ENCODE peak calls at places on chromosome 7, in six cellular contexts. I is neuronal stem cell, K is mesenchymal stem cell, C is IMR-90, W is H9, E is H1. X is an unnamed sample.

GRCh38 chr7:32941996-32942782 is 15.1 kb upstream of the FKBP9 start:
- DNase-seq in I (peak; percentile 36), K (peak; percentile 63), C (peak; percentile 32), W (peak; percentile 45), E (no peak), X (peak; percentile 55)

GRCh38 chr7:142355328-142355727 is 97.5 kb upstream of the PRSS58 start:
- DNase-seq in I (no peak), K (no peak), C (peak; percentile 73), W (no peak), E (no peak), X (no peak)

GRCh38 chr7:130222-130572 is 62.2 kb upstream of the FAM20C start:
- DNase-seq in I (no peak), K (no peak), C (no peak), W (no peak), E (no peak), X (no peak)

GRCh38 chr7:138712652-138713051 is 11.5 kb upstream of the SVOPL start:
- DNase-seq in I (no peak), K (no peak), C (no peak), W (no peak), E (no peak), X (no peak)

GRCh38 chr7:149414745-149415390 is 46.0 kb downstream of the ZNF777 start:
- DNase-seq in I (peak; percentile 73), K (peak; percentile 80), C (peak; percentile 82), W (peak; percentile 93), E (peak; percentile 94), X (peak; percentile 100)

GRCh38 chr7:45347804-45348203 is 190.2 kb downstream of the RAMP3 start:
- DNase-seq in I (no peak), K (no peak), C (peak; percentile 10), W (no peak), E (peak; percentile 17), X (peak; percentile 95)

GRCh38 chr7:155739538-155740140 is 72.6 kb downstream of the SHH start:
- DNase-seq in I (no peak), K (no peak), C (no peak), W (no peak), E (no peak), X (no peak)

GRCh38 chr7:156473476-156474240 is 166.9 kb upstream of the RNF32 start:
- DNase-seq in I (peak; percentile 12), K (peak; percentile 35), C (peak; percentile 19), W (peak; percentile 49), E (no peak), X (peak; percentile 44)

GRCh38 chr7:44750921-44751571 is 2.4 kb downstream of the ZMIZ2 start:
- DNase-seq in I (no peak), K (peak; percentile 81), C (peak; percentile 52), W (no peak), E (no peak), X (no peak)

GRCh38 chr7:73345538-73345937 is 17.6 kb downstream of the FKBP6 start:
- DNase-seq in I (no peak), K (no peak), C (no peak), W (no peak), E (no peak), X (no peak)

GRCh38 chr7:79241288-79242055 is 212.0 kb downstream of the MAGI2 start:
- DNase-seq in I (no peak), K (peak; percentile 57), C (peak; percentile 82), W (no peak), E (no peak), X (no peak)

GRCh38 chr7:123881300-123881699 is 36.3 kb downstream of the HYAL4 start:
- DNase-seq in I (no peak), K (no peak), C (no peak), W (no peak), E (no peak), X (no peak)

GRCh38 chr7:93055543-93056107 is 62.2 kb downstream of the SAMD9 start:
- DNase-seq in I (no peak), K (peak; percentile 58), C (peak; percentile 62), W (no peak), E (no peak), X (peak; percentile 40)

GRCh38 chr7:143240323-143241168 is 18.7 kb downstream of the TAS2R40 start:
- DNase-seq in I (peak; percentile 63), K (peak; percentile 82), C (peak; percentile 86), W (peak; percentile 64), E (no peak), X (peak; percentile 85)

GRCh38 chr7:45927724-45928123 is 6.7 kb upstream of the IGFBP3 start:
- DNase-seq in I (no peak), K (peak; percentile 18), C (no peak), W (no peak), E (no peak), X (no peak)

GRCh38 chr7:131935180-131935579 is 378.8 kb upstream of the PODXL start:
- DNase-seq in I (no peak), K (no peak), C (no peak), W (no peak), E (no peak), X (no peak)

GRCh38 chr7:105691029-105691691 is 109.9 kb upstream of the EFCAB10 start:
- DNase-seq in I (no peak), K (peak; percentile 93), C (peak; percentile 65), W (peak; percentile 42), E (no peak), X (peak; percentile 61)

GRCh38 chr7:101123703-101124068 is 3.2 kb upstream of the SERPINE1 start:
- DNase-seq in I (no peak), K (no peak), C (no peak), W (no peak), E (no peak), X (no peak)
- H3K79me1 ChIP-seq in I (no peaks in the 10 kb centered on the region), K (no peaks in the 10 kb centered on the region), C (peaks cover 7% of the 10 kb centered on the region), W (no peaks in the 10 kb centered on the region), E (no peaks in the 10 kb centered on the region), X (no peaks in the 10 kb centered on the region)

GRCh38 chr7:23405240-23405618 is 65.1 kb downstream of the IGF2BP3 start:
- DNase-seq in I (no peak), K (no peak), C (no peak), W (no peak), E (no peak), X (no peak)

GRCh38 chr7:23404546-23405239 is 65.6 kb downstream of the IGF2BP3 start:
- DNase-seq in I (no peak), K (peak; percentile 43), C (no peak), W (no peak), E (no peak), X (no peak)

GRCh38 chr7:23403970-23404369 is 66.3 kb downstream of the IGF2BP3 start:
- DNase-seq in I (no peak), K (no peak), C (no peak), W (no peak), E (no peak), X (no peak)
- H2BK15ac ChIP-seq in I (no peak overlapping the region), K (no peak overlapping the region), C (no peak overlapping the region), W (no peak overlapping the region), E (no peak overlapping the region), X (no peak overlapping the region)

GRCh38 chr7:140017543-140017942 is 45.2 kb downstream of the PARP12 start:
- DNase-seq in I (no peak), K (no peak), C (no peak), W (no peak), E (no peak), X (no peak)

GRCh38 chr7:140019606-140020005 is 43.1 kb downstream of the PARP12 start:
- DNase-seq in I (no peak), K (no peak), C (no peak), W (no peak), E (no peak), X (no peak)

GRCh38 chr7:140017034-140017433 is 45.7 kb downstream of the PARP12 start:
- DNase-seq in I (no peak), K (no peak), C (no peak), W (no peak), E (no peak), X (no peak)

GRCh38 chr7:140018125-140019043 is 44.4 kb downstream of the PARP12 start:
- DNase-seq in I (no peak), K (no peak), C (no peak), W (no peak), E (no peak), X (no peak)

GRCh38 chr7:140019172-140019571 is 43.6 kb downstream of the PARP12 start:
- DNase-seq in I (no peak), K (no peak), C (no peak), W (no peak), E (no peak), X (no peak)
- H2BK120ac ChIP-seq in I (no peak overlapping the region), K (no peak overlapping the region), C (no peak overlapping the region), W (no peak overlapping the region), E (no peak overlapping the region), X (no peak overlapping the region)

GRCh38 chr7:5423844-5424688 is 432 bp upstream of the TNRC18 start:
- DNase-seq in I (peak; percentile 99), K (peak; percentile 99), C (peak; percentile 99), W (peak; percentile 97), E (peak; percentile 82), X (peak; percentile 100)
- H3K79me1 ChIP-seq in I (peaks cover 23% of the 10 kb centered on the region), K (peaks cover 1% of the 10 kb centered on the region), C (no peaks in the 10 kb centered on the region), W (no peaks in the 10 kb centered on the region), E (no peaks in the 10 kb centered on the region), X (peaks cover 3% of the 10 kb centered on the region)

X was measured in mesendoderm.